ENCODE peak calls at places on chromosomes 4 and X, in seven cellular contexts. C, D, U, H, J, Q and E are unnamed samples.

GRCh38 chrX:72029473-72030411 is 102.0 kb downstream of the RTL5 start:
- DNase-seq in H (peak), Q (peak), D (no peak), J (no peak), U (no peak), C (no peak), E (no peak)

GRCh38 chrX:27619459-27619858 is 29.3 kb downstream of the DCAF8L2 start:
- DNase-seq in D (no peak), C (no peak), H (no peak), U (no peak), Q (no peak), J (no peak), E (no peak)

GRCh38 chr4:157898836-157899605 is 273.8 kb downstream of the GASK1B start:
- DNase-seq in Q (no peak), C (no peak), U (no peak), J (no peak), H (no peak), D (no peak), E (no peak)

GRCh38 chr4:25938251-25939186 is 24.5 kb downstream of the SMIM20 start:
- DNase-seq in Q (no peak), C (no peak), J (peak), D (no peak), H (no peak), U (no peak), E (no peak)

GRCh38 chrX:71464968-71465367 is 67.9 kb upstream of the OGT start:
- DNase-seq in J (no peak), U (no peak), D (no peak), H (no peak), C (no peak), Q (no peak), E (no peak)

GRCh38 chrX:139759637-139760036 is 51.7 kb upstream of the MCF2 start:
- DNase-seq in C (peak), Q (no peak), J (no peak), U (no peak), H (no peak), D (no peak), E (no peak)

GRCh38 chr4:167232805-167233522 is 1.3 kb downstream of the SPOCK3 start:
- DNase-seq in J (no peak), U (no peak), Q (no peak), D (no peak), C (no peak), H (no peak), E (no peak)

GRCh38 chr4:48403358-48403757 is 62.0 kb downstream of the SLAIN2 start:
- DNase-seq in Q (no peak), H (no peak), J (no peak), D (no peak), C (no peak), U (no peak), E (no peak)

GRCh38 chrX:7115557-7115956 is 32.0 kb upstream of the STS start:
- DNase-seq in Q (no peak), J (peak), U (no peak), D (no peak), C (no peak), H (no peak), E (no peak)

GRCh38 chr4:65495439-65495838 is 174.8 kb downstream of the EPHA5 start:
- DNase-seq in C (no peak), U (no peak), D (no peak), H (no peak), J (no peak), Q (no peak), E (no peak)

GRCh38 chr4:24645765-24646550 is 61.6 kb upstream of the DHX15 start:
- DNase-seq in D (no peak), Q (no peak), C (no peak), J (no peak), U (no peak), H (no peak), E (no peak)

GRCh38 chr4:53781614-53782467 is 190.6 kb upstream of the LNX1 start:
- DNase-seq in H (peak), Q (no peak), D (no peak), C (no peak), U (no peak), J (no peak), E (no peak)

GRCh38 chr4:152327606-152328453 is 208.1 kb downstream of the FBXW7 start:
- DNase-seq in C (no peak), Q (no peak), J (no peak), D (no peak), U (no peak), H (no peak), E (no peak)

GRCh38 chr4:178633263-178633662 is 1191.0 kb upstream of the AGA start:
- DNase-seq in J (no peak), C (no peak), D (no peak), U (peak), H (no peak), Q (no peak), E (peak)

GRCh38 chr4:39286263-39286662 is 79.9 kb downstream of the RFC1 start:
- DNase-seq in U (no peak), C (no peak), J (no peak), D (no peak), Q (no peak), H (no peak), E (no peak)

GRCh38 chr4:82599336-82599735 is 37.5 kb upstream of the TMEM150C start:
- DNase-seq in J (no peak), Q (no peak), U (peak), C (peak), H (peak), D (peak), E (no peak)

GRCh38 chr4:72283357-72283756 is 251.6 kb downstream of the NPFFR2 start:
- DNase-seq in Q (no peak), H (no peak), J (no peak), U (no peak), D (no peak), C (no peak), E (no peak)

GRCh38 chrX:132022863-132023116 is 312 bp upstream of the STK26 start:
- DNase-seq in U (no peak), D (peak), H (no peak), C (no peak), Q (no peak), J (no peak), E (no peak)

GRCh38 chrX:132023896-132024386 is 839 bp downstream of the STK26 start:
- DNase-seq in H (no peak), D (peak), Q (no peak), J (no peak), C (peak), U (no peak), E (no peak)

GRCh38 chrX:132025085-132025484 is 2.0 kb downstream of the STK26 start:
- DNase-seq in C (peak), U (no peak), Q (no peak), J (no peak), H (peak), D (no peak), E (no peak)

GRCh38 chrX:132023117-132023895 is at the start of gene STK26:
- DNase-seq in J (no peak), C (peak), H (peak), D (peak), U (peak), Q (peak), E (peak)

GRCh38 chrX:132022115-132022862 is 813 bp upstream of the STK26 start:
- DNase-seq in J (no peak), C (peak), U (no peak), Q (peak), H (peak), D (no peak), E (peak)
- TF ChIP-seq JUND in J (no peak), C (no peak), U (no peak), Q (no peak), H (no peak), D (no peak), E (no peak)

GRCh38 chr4:150949943-150950342 is 65.1 kb downstream of the LRBA start:
- DNase-seq in C (no peak), J (no peak), U (no peak), Q (no peak), H (no peak), D (no peak), E (no peak)
- TF ChIP-seq JUND in C (no peak), J (no peak), U (no peak), Q (no peak), H (no peak), D (no peak), E (no peak)

DNA sequence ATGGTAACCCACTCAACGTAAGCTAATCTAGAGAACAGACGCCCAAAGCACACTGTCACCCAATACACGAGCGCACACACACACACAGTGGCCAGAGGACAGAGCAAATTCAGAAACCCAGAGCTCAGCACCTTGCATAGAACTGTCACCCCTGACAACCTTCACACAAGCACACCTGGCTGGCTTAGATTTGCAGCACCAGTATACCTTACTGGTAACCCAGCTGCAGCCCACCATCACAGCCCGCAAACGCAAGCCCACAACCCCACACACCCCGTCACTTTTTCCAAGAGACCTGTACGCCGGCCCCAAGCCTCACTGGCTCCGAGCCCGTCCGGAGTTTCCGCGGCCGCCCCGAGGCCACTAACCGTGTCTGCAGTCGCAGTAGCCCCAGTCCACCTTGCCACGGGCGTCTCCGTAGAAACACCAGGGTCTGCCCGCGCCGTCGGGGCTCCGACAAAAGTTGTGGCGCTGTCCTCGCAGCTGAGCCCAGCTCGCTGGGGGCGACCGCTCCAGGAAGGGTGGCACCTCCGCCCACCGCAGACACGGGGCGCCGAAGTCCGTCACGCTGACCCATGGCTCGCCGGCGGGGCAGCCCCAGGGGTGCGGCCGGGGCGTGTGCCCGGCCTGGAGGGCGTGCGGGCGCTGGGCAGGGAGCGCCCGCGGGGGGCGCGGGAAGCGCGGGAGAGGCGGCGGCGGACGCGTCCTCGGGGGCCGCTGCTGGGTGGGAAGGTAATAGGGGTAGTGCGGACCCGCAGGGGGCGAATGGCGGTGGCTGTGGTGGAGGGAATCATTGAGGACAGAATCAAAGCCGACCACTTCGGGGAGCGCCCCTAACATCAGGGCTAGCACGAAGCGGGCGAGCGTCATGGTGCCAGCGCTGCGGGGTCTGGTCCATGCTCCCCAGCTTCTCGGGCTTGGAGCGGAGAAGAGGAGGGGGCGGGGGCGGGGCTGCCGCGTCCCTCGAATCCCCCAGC is 664 bp downstream of the PRSS12 start:
- DNase-seq in C (no peak), U (peak), D (no peak), J (no peak), Q (peak), H (peak), E (peak)
- TF ChIP-seq JUND in C (no peak), U (no peak), D (no peak), J (no peak), Q (no peak), H (no peak), E (no peak)

GRCh38 chrX:34734383-34734782 is 77.3 kb upstream of the TMEM47 start:
- DNase-seq in U (no peak), C (no peak), H (no peak), J (no peak), Q (no peak), D (no peak), E (no peak)
- TF ChIP-seq JUND in U (no peak), C (no peak), H (no peak), J (no peak), Q (no peak), D (no peak), E (no peak)

GRCh38 chr4:10114147-10114546 is 2.5 kb downstream of the WDR1 start:
- DNase-seq in C (no peak), H (no peak), J (no peak), Q (no peak), U (no peak), D (no peak), E (no peak)

GRCh38 chr4:10116625-10117423 is at the start of gene WDR1:
- DNase-seq in J (peak), U (peak), C (peak), D (peak), Q (peak), H (peak), E (peak)

GRCh38 chr4:10114607-10115006 is 2.0 kb downstream of the WDR1 start:
- DNase-seq in C (no peak), D (no peak), J (no peak), H (no peak), U (no peak), Q (no peak), E (no peak)

GRCh38 chr4:10115657-10116624 is 658 bp downstream of the WDR1 start:
- DNase-seq in Q (peak), U (peak), J (peak), C (peak), D (no peak), H (peak), E (peak)

DNA sequence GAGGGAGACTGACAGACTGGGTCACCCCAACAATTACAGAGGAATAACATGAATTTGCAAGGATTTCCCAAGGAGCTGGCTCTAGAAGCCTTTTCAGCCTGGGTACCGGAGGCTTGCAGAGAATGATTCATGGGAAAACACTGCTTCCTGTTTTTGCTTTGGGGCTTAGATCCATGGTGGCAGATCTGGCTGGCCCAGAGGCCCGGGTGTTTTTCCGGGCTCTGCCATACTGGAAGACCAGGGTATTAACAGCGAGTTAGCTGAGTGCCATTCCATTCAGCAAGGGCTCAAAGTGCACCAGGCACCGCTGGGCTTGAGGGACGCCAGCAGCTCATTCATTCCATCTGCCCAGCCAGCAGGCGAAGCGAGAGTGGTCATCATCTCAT is 1.3 kb downstream of the WDR1 start:
- DNase-seq in U (no peak), H (peak), D (no peak), J (no peak), Q (no peak), C (no peak), E (no peak)
- TF ChIP-seq JUND in U (no peak), H (no peak), D (no peak), J (no peak), Q (peak), C (no peak), E (no peak)

DNA sequence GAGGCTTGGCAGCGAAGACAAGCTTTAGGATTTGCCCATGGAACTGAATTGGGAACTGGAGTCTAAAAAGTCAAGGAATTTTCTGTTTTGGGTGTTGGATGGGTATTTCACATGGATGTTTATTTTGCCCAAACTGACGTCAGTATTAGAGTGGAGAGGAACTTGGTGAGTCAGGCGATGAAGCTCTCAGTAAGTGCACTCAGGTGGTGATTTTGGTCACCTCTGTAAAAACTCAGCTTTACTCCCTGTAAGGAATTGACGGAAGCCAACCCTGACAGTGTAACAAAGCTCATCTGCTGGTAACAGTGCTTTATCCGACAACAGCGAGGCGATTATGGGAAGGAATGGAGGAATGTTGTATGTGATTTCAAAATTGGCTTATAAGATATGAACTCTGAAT is 77.0 kb upstream of the PGRMC2 start:
- DNase-seq in C (no peak), H (no peak), J (no peak), D (no peak), Q (no peak), U (no peak), E (no peak)
- TF ChIP-seq JUND in C (no peak), H (no peak), J (no peak), D (no peak), Q (no peak), U (no peak), E (no peak)

DNA sequence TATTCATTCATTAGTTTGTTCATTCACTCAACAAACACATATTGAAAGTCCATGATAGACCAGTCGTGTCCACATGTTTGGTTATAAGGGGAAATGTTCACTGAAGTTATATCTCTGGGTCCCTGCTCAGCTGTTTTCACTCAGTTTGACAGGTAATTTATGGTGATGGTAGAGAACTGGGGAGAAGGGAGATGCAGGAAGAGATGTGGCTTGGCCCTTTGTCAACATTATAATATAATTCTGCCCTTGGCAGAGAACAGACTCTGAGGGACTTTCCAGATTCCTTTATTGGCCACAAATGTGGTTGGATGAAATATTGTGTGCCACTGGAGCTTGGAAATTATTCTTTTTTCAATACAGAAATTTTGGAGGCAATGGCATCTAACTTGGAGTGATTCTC is 50.0 kb downstream of the OSTC start:
- DNase-seq in C (no peak), H (no peak), J (no peak), U (no peak), Q (peak), D (no peak), E (no peak)
- TF ChIP-seq JUND in C (no peak), H (no peak), J (no peak), U (no peak), Q (peak), D (no peak), E (no peak)

GRCh38 chrX:45849261-45849660 is 648.6 kb upstream of the DIPK2B start:
- DNase-seq in H (peak), D (no peak), U (peak), J (no peak), C (peak), Q (peak), E (peak)
- TF ChIP-seq JUND in H (no peak), D (no peak), U (no peak), J (no peak), C (no peak), Q (peak), E (no peak)

GRCh38 chr4:18052158-18052557 is 30.6 kb upstream of the LCORL start:
- DNase-seq in C (no peak), Q (no peak), H (no peak), J (no peak), D (no peak), U (no peak), E (no peak)

GRCh38 chr4:18050448-18050847 is 28.9 kb upstream of the LCORL start:
- DNase-seq in C (no peak), D (no peak), Q (no peak), J (no peak), U (no peak), H (no peak), E (no peak)

GRCh38 chr4:18051281-18051680 is 29.7 kb upstream of the LCORL start:
- DNase-seq in J (no peak), C (no peak), D (no peak), U (no peak), H (no peak), Q (no peak), E (no peak)

DNA sequence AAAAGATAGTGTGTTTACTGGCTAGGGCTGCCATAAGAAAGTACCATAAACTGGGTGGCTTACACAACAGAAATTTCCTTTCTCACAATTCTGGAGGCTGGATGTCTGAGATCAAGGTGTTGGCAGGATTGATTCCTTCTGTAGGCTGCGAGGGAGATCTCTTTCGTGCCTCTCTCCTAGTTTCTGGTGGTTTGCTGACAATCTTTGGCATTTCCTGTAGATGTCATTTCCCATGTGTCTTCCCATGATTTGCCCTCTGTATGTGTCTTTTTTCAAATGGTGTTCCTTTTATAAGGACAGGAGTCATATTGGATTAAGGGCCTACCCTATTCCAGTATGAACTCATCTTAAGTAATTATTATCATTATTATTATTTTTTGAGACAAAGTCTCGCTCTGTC is 27.9 kb upstream of the LCORL start:
- DNase-seq in Q (no peak), C (no peak), H (no peak), D (no peak), U (no peak), J (no peak), E (no peak)
- TF ChIP-seq JUND in Q (no peak), C (no peak), H (no peak), D (no peak), U (no peak), J (no peak), E (no peak)